ENCODE peak calls at places on chromosomes 12 and 14, in nine cellular contexts. O, N, P, A, U, S, M, X and Q are unnamed samples.
A peak's percentile ranks its signal among the peaks of the same experiment; 100 is the strongest.

GRCh38 chr14:75979071-75979571 is 2.7 kb downstream of the TGFB3 start:
- DNase-seq in N (peak; percentile 17), M (no peak), A (no peak), X (no peak), S (no peak), P (no peak), U (no peak), O (peak; percentile 57), Q (no peak)

GRCh38 chr12:47753021-47754001 is 5.4 kb downstream of the RAPGEF3 start:
- DNase-seq in M (no peak), S (no peak), P (no peak), N (no peak), X (no peak), O (no peak), A (no peak), U (no peak), Q (no peak)

GRCh38 chr12:120971299-120972180 is 6.8 kb upstream of the HNF1A start:
- DNase-seq in X (no peak), S (peak; percentile 58), A (no peak), N (peak; percentile 75), U (peak; percentile 25), O (peak; percentile 65), M (peak; percentile 27), P (no peak), Q (no peak)

GRCh38 chr12:116919706-116920485 is 9.1 kb downstream of the FBXW8 start:
- DNase-seq in S (no peak), O (no peak), N (no peak), X (no peak), M (no peak), U (no peak), A (no peak), P (no peak), Q (no peak)

GRCh38 chr12:4915752-4916151 is 6.0 kb downstream of the KCNA1 start:
- DNase-seq in M (no peak), S (no peak), U (no peak), O (no peak), P (no peak), A (no peak), N (no peak), X (no peak), Q (no peak)

GRCh38 chr12:123912415-123913385 is 59.9 kb downstream of the CCDC92 start:
- DNase-seq in O (no peak), N (peak; percentile 40), S (no peak), X (no peak), U (peak; percentile 20), P (no peak), M (no peak), A (no peak), Q (no peak)

GRCh38 chr14:92135269-92135668 is 13.5 kb downstream of the CPSF2 start:
- DNase-seq in X (no peak), N (peak; percentile 59), U (peak; percentile 49), P (no peak), S (no peak), M (peak; percentile 15), A (no peak), O (peak; percentile 63), Q (no peak)

GRCh38 chr12:99130808-99131538 is 485.9 kb downstream of the APAF1 start:
- DNase-seq in U (no peak), O (peak; percentile 47), S (no peak), X (no peak), M (no peak), N (no peak), P (no peak), A (no peak), Q (no peak)

GRCh38 chr12:237026-237815 is 23.3 kb upstream of the SLC6A12 start:
- DNase-seq in U (no peak), A (no peak), X (no peak), P (no peak), M (no peak), S (no peak), O (no peak), N (no peak), Q (no peak)

GRCh38 chr12:115437061-115437567 is 753.1 kb upstream of the TBX3 start:
- DNase-seq in X (no peak), U (no peak), P (no peak), S (no peak), O (peak; percentile 31), M (no peak), A (no peak), N (no peak), Q (no peak)

GRCh38 chr12:83161451-83161850 is 474.7 kb downstream of the TMTC2 start:
- DNase-seq in U (no peak), O (peak; percentile 38), M (no peak), P (no peak), A (no peak), N (no peak), S (no peak), X (no peak), Q (no peak)

GRCh38 chr14:35149239-35149638 is 26.9 kb downstream of the PRORP start:
- DNase-seq in A (no peak), P (no peak), O (no peak), U (no peak), N (no peak), S (no peak), M (no peak), X (no peak), Q (no peak)

GRCh38 chr12:110304061-110304551 is 23.1 kb downstream of the ATP2A2 start:
- DNase-seq in X (no peak), M (no peak), N (no peak), P (no peak), U (no peak), A (no peak), S (no peak), O (peak; percentile 69), Q (no peak)

GRCh38 chr14:30389134-30389900 is 169.6 kb upstream of the G2E3 start:
- DNase-seq in S (no peak), O (peak; percentile 26), N (no peak), U (no peak), P (no peak), M (peak; percentile 1), X (no peak), A (no peak), Q (no peak)

GRCh38 chr12:111819191-111820158 is 22.6 kb upstream of the MAPKAPK5 start:
- DNase-seq in X (no peak), U (peak; percentile 68), M (no peak), N (no peak), P (no peak), O (no peak), S (no peak), A (no peak), Q (no peak)

GRCh38 chr12:49671051-49671765 is 36.0 kb downstream of the FMNL3 start:
- DNase-seq in X (peak; percentile 42), S (no peak), M (no peak), A (peak; percentile 27), N (no peak), U (no peak), P (peak; percentile 27), O (no peak), Q (peak; percentile 68)

GRCh38 chr12:102702447-102703114 is 214.5 kb downstream of the PAH start:
- DNase-seq in O (peak; percentile 67), P (no peak), S (peak; percentile 28), U (peak; percentile 20), X (no peak), N (peak; percentile 59), A (no peak), M (peak; percentile 50), Q (no peak)

GRCh38 chr12:123250471-123251383 is 17.5 kb downstream of the MTRFR start:
- DNase-seq in N (peak; percentile 97), X (no peak), U (peak; percentile 47), A (no peak), O (no peak), P (no peak), M (no peak), S (no peak), Q (no peak)

GRCh38 chr12:990649-991349 is at the start of gene ERC1:
- DNase-seq in N (peak; percentile 96), O (peak; percentile 88), X (peak; percentile 94), P (peak; percentile 64), A (peak; percentile 78), S (peak; percentile 97), U (peak; percentile 77), M (peak; percentile 75), Q (peak; percentile 77)

GRCh38 chr14:55628426-55628825 is 48.4 kb downstream of the KTN1 start:
- DNase-seq in X (no peak), N (no peak), O (peak; percentile 7), A (no peak), P (no peak), S (no peak), U (no peak), M (no peak), Q (no peak)

GRCh38 chr14:55864890-55865655 is 253.1 kb upstream of the PELI2 start:
- DNase-seq in S (no peak), N (no peak), O (no peak), A (no peak), X (no peak), M (no peak), U (no peak), P (no peak), Q (no peak)

GRCh38 chr12:4962539-4963486 is 53.1 kb downstream of the KCNA1 start:
- DNase-seq in M (no peak), X (no peak), U (peak; percentile 52), O (peak; percentile 1), N (no peak), A (no peak), S (no peak), P (no peak), Q (no peak)

GRCh38 chr12:118747771-118748170 is 233.6 kb upstream of the SRRM4 start:
- DNase-seq in X (no peak), A (no peak), O (no peak), N (no peak), S (no peak), U (no peak), P (no peak), M (no peak), Q (no peak)